ENCODE peak calls at places on chromosomes 11 and 22, in five cellular contexts. C, H, Q, U and M are unnamed samples.

GRCh38 chr11:34337016-34337415 is 20.8 kb downstream of the ABTB2 start:
- DNase-seq in C (no peak), Q (no peak), H (no peak), U (no peak), M (no peak)

GRCh38 chr11:69304686-69305085 is 10.7 kb downstream of the MYEOV start:
- DNase-seq in H (no peak), C (no peak), U (no peak), Q (no peak), M (no peak)

GRCh38 chr22:19871845-19872778 is 17.4 kb upstream of the GNB1L start:
- DNase-seq in H (no peak), U (no peak), Q (no peak), C (no peak), M (no peak)

GRCh38 chr11:12219732-12220131 is 109.3 kb downstream of the MICAL2 start:
- DNase-seq in H (no peak), U (no peak), Q (no peak), C (no peak), M (no peak)

GRCh38 chr11:105774899-105775298 is 165.0 kb downstream of the GRIA4 start:
- DNase-seq in H (no peak), C (no peak), U (no peak), Q (no peak), M (no peak)

GRCh38 chr11:61551630-61552029 is 29.2 kb downstream of the SYT7 start:
- DNase-seq in C (no peak), H (no peak), Q (no peak), U (no peak), M (peak)

GRCh38 chr11:14232652-14233051 is 126.3 kb downstream of the RRAS2 start:
- DNase-seq in H (no peak), U (no peak), C (no peak), Q (no peak), M (no peak)

GRCh38 chr11:117900720-117901440 is 24.4 kb upstream of the FXYD6 start:
- DNase-seq in Q (peak), H (no peak), U (no peak), C (no peak), M (no peak)

GRCh38 chr11:110409174-110409573 is 20.6 kb upstream of the FDX1 start:
- DNase-seq in U (no peak), C (no peak), Q (no peak), H (peak), M (no peak)

GRCh38 chr11:65912840-65913239 is 6.0 kb downstream of the C11orf68 start:
- DNase-seq in U (no peak), Q (no peak), H (no peak), C (no peak), M (peak)

GRCh38 chr11:65861533-65862183 is 1.4 kb downstream of the MUS81 start:
- DNase-seq in C (no peak), Q (no peak), U (no peak), H (no peak), M (peak)

GRCh38 chr22:41286639-41287091 is 678 bp upstream of the RANGAP1 start:
- DNase-seq in Q (no peak), U (no peak), H (peak), C (no peak), M (peak)

GRCh38 chr22:19446603-19447387 is 716 bp downstream of the C22orf39 start:
- DNase-seq in Q (no peak), H (peak), U (no peak), C (no peak), M (peak)

GRCh38 chr22:21055880-21056319 is 10.2 kb downstream of the LRRC74B start:
- DNase-seq in U (no peak), H (peak), C (no peak), Q (no peak), M (no peak)

GRCh38 chr11:8760896-8761295 is 78.3 kb downstream of the RPL27A start:
- DNase-seq in C (no peak), U (no peak), H (no peak), Q (no peak), M (no peak)

GRCh38 chr11:87767615-87768014 is 407.6 kb downstream of the RAB38 start:
- DNase-seq in C (no peak), H (no peak), U (no peak), Q (no peak), M (no peak)